ENCODE peak calls at places on chromosomes 4 and X, in five cellular contexts. B is cardiac muscle cell, P is thoracic aorta, T is hepatocyte, H is right atrium auricular region. O is an unnamed sample. For H3K9me3 and H3K36me3, the result is how much of the 10 kb centered on the place peaks cover.

GRCh38 chr4:749771-750666 is 44.4 kb downstream of the PCGF3 start:
- DNase-seq in B (peak), P (no peak), T (no peak), H (peak), O (no peak)

GRCh38 chrX:153474718-153475117 is 4.3 kb upstream of the HAUS7 start:
- DNase-seq in B (peak), P (peak), T (peak), H (peak), O (no peak)

GRCh38 chr4:34365891-34366290 is 1878.4 kb downstream of the ARAP2 start:
- DNase-seq in B (no peak), P (no peak), T (no peak), H (no peak), O (no peak)

GRCh38 chrX:150582338-150582948 is 14.0 kb downstream of the MTM1 start:
- DNase-seq in B (peak), P (no peak), T (no peak), H (no peak), O (no peak)

GRCh38 chr4:721261-722171 is 15.9 kb downstream of the PCGF3 start:
- DNase-seq in B (peak), P (no peak), T (no peak), H (no peak), O (no peak)

GRCh38 chr4:89753601-89754066 is 83.3 kb downstream of the SNCA start:
- DNase-seq in B (peak), P (no peak), T (peak), H (no peak), O (no peak)

GRCh38 chrX:56798866-56799864 is 70.1 kb downstream of the NBDY start:
- DNase-seq in B (no peak), P (no peak), T (no peak), H (peak), O (peak)

GRCh38 chr4:24968992-24969391 is 56.1 kb upstream of the CCDC149 start:
- DNase-seq in B (no peak), P (no peak), T (no peak), H (no peak), O (no peak)

GRCh38 chr4:25131925-25132324 is 28.3 kb downstream of the SEPSECS start:
- DNase-seq in B (no peak), P (no peak), T (no peak), H (no peak), O (no peak)

GRCh38 chrX:139199945-139200344 is 330.6 kb upstream of the F9 start:
- DNase-seq in B (no peak), P (no peak), T (no peak), H (no peak), O (no peak)

GRCh38 chr4:165588534-165589310 is 209.9 kb downstream of the CPE start:
- DNase-seq in B (peak), P (no peak), T (no peak), H (no peak), O (no peak)

GRCh38 chr4:3369781-3370660 is 71.7 kb upstream of the HGFAC start:
- DNase-seq in B (peak), P (no peak), T (peak), H (peak), O (no peak)

GRCh38 chrX:151974336-151975227 is at the start of gene GABRE:
- DNase-seq in B (peak), P (no peak), T (peak), H (no peak), O (peak)

GRCh38 chr4:7705062-7705461 is 234.6 kb downstream of the AFAP1 start:
- DNase-seq in B (no peak), P (no peak), T (no peak), H (no peak), O (peak)

DNA sequence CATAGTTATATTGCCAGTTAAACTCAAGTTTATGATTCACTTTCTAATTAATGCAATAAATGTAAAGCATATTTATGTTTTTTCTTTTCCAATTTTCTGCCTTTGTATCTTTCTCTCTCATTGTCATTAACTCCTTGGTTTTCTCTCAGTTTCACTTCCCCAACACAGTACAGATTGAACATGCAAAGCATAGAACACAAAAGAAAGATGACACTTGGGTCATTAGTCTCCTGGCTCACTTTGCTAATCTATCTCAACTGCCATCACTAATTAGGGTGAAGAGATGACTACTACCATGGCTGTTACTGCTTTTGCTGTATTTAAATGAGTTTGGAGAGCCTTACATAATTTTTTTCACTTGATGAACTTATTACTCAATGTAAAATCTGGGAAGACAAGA is 12.3 kb upstream of the NAA11 start:
- DNase-seq in B (no peak), P (no peak), T (no peak), H (no peak), O (no peak)
- H3K9me3 ChIP-seq in B (under half), P (under half), T (under half), H (under half), O (under half)

DNA sequence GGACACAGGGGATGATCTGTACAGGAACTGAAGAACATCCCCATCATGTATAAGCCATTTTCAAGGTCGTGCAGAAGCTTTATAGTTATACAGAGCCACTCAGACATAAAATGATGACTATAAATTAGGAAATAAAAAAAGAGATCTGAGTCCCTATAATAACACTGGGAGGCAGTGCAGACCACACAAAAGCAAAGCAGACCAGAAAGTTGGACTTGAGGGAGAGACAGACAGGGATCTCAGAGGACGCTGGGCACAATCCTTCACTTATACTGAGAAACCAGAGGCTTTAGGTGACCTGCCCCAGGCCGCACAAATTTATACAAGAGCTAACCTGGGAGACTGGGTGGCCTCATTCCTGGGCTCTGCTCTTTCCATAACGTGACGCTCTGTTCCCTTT is 70.5 kb downstream of the HADH start:
- DNase-seq in B (peak), P (no peak), T (peak), H (no peak), O (peak)
- H3K36me3 ChIP-seq in B (under half), P (under half), T (under half), H (under half), O (under half)

GRCh38 chr4:157741642-157742041 is 431.2 kb downstream of the GASK1B start:
- DNase-seq in B (peak), P (no peak), T (no peak), H (no peak), O (no peak)
- H3K9me3 ChIP-seq in B (under half), P (under half), T (under half), H (under half), O (under half)

DNA sequence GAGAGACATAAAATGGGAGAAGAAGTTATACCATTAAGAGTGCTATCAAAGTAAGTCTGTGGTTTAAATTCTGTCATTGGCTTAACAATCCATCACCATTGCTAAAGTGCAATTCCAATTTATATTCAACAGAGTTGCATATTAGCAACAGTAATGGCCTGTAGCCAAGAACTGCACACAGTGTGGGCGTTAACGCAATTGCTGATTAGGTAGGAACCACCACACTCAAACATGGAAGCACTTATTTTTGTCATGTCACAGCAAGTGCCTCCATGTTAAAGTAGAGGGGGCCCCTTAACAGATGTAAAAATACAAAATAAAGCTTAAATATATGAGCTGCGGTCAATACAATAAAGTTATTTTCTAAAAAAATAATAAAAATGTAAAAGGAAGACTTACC is 10.8 kb downstream of the LARP7 start:
- DNase-seq in B (no peak), P (no peak), T (no peak), H (no peak), O (no peak)
- H3K36me3 ChIP-seq in B (under half), P (under half), T (under half), H (half or more), O (half or more)

GRCh38 chr4:19438228-19438627 is 813.5 kb upstream of the SLIT2 start:
- DNase-seq in B (no peak), P (no peak), T (no peak), H (no peak), O (no peak)
- H3K9me3 ChIP-seq in B (under half), P (under half), T (under half), H (under half), O (under half)

DNA sequence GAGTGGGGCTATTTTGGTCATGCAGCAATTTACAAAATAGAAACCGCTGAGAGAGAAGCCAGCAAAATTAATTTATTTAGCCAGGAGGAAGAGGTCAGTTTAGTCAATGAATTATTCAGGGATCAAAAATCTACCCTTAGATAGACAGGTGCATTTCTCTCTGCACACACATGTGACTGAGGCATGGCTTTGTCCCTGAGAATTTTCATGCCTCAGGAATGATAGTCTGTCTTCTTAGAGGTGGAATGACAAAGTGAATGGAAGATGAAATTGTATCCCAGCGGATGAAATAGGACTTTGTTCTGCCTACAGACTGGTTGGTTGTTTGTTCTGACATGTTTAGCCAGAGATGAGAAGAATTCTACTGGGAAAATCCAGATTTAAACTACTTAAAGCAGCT is 46.0 kb downstream of the ANKRD50 start:
- DNase-seq in B (no peak), P (no peak), T (no peak), H (no peak), O (no peak)
- H3K36me3 ChIP-seq in B (under half), P (under half), T (under half), H (under half), O (under half)

GRCh38 chr4:21901281-21901680 is 47.3 kb downstream of the KCNIP4 start:
- DNase-seq in B (no peak), P (no peak), T (no peak), H (no peak), O (no peak)

GRCh38 chr4:21900211-21900610 is 48.4 kb downstream of the KCNIP4 start:
- DNase-seq in B (no peak), P (no peak), T (no peak), H (no peak), O (no peak)

GRCh38 chr4:21898101-21898500 is 50.5 kb downstream of the KCNIP4 start:
- DNase-seq in B (no peak), P (no peak), T (no peak), H (no peak), O (no peak)

GRCh38 chr4:21896767-21897166 is 51.8 kb downstream of the KCNIP4 start:
- DNase-seq in B (no peak), P (no peak), T (no peak), H (no peak), O (no peak)

DNA sequence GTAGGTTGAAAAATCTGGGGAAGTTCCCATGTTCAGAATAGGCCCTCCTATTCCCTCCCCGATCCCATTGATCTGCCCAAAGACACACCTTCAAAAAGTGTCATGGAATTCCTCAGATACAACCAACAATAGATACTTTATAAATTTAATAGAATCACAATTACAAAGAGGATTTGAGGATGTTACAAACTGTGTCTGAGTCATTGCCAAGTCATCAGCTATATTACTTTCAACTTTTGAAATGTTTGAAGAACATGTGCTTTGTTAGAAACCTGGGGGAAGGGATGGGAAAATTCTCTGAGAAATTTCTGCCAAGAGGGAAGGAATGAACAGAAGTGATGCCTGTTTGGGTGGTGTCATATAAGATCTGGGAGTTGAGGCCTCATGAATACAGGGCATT is 46.7 kb downstream of the KCNIP4 start:
- DNase-seq in B (no peak), P (no peak), T (no peak), H (no peak), O (no peak)
- H3K9me3 ChIP-seq in B (under half), P (under half), T (under half), H (under half), O (under half)

GRCh38 chr4:128861856-128862518 is 52.5 kb downstream of the JADE1 start:
- DNase-seq in B (no peak), P (no peak), T (no peak), H (no peak), O (no peak)
- H3K36me3 ChIP-seq in B (under half), P (under half), T (under half), H (half or more), O (half or more)